ENCODE peak calls at places on chromosome 21, in six cellular contexts. F is K562, T is HepG2, R is SK-N-SH, B is H1, Z is GM12878. W is an unnamed sample.

GRCh38 chr21:33027401-33028185 is 1.9 kb downstream of the OLIG2 start:
- DNase-seq in R (peak), T (no peak), B (no peak), Z (no peak), F (no peak), W (no peak)

GRCh38 chr21:20276377-20276776 is 721.8 kb upstream of the NCAM2 start:
- DNase-seq in F (no peak), R (no peak), Z (no peak), T (no peak), B (no peak), W (no peak)

GRCh38 chr21:32349333-32349944 is 43.4 kb downstream of the URB1 start:
- DNase-seq in R (no peak), F (no peak), B (no peak), Z (no peak), T (no peak), W (no peak)

GRCh38 chr21:16145479-16145878 is 415.7 kb downstream of the USP25 start:
- DNase-seq in Z (no peak), R (no peak), T (no peak), B (no peak), F (no peak), W (no peak)

GRCh38 chr21:37000381-37000780 is 6.1 kb upstream of the RIPPLY3 start:
- DNase-seq in Z (no peak), R (no peak), T (no peak), B (no peak), F (no peak), W (peak)

GRCh38 chr21:36709868-36710728 is 11.2 kb downstream of the SIM2 start:
- DNase-seq in F (no peak), Z (no peak), T (no peak), R (no peak), B (no peak), W (no peak)

GRCh38 chr21:16186742-16187141 is 457.0 kb downstream of the USP25 start:
- DNase-seq in F (no peak), Z (no peak), T (no peak), R (no peak), B (no peak), W (no peak)

GRCh38 chr21:37711294-37711844 is 204.9 kb downstream of the KCNJ6 start:
- DNase-seq in R (peak), F (no peak), T (no peak), Z (no peak), B (no peak), W (no peak)

DNA sequence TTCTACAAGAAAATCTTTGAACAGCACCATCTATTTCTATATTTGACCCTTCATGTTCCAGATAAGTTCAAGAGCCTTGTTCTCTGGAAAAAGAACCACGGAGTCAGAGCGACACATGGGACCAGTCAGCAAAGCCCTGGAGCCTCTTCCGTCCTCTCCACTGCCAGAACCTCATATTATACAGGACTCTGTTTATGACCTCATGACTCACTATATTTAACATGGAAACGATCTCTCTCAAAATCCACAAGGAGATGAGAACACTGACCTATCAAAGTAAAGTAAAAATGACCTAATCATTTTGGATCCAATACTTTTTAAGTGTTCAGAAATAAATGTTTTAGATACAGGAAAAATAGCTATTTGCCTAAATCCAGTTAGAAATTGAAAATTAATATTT is 124.6 kb upstream of the KRTAP19-8 start:
- DNase-seq in F (no peak), Z (no peak), B (no peak), T (no peak), R (peak), W (no peak)
- TF ChIP-seq YY1 in F (no peak), Z (no peak), B (no peak), T (no peak), R (no peak), W (no peak)

DNA sequence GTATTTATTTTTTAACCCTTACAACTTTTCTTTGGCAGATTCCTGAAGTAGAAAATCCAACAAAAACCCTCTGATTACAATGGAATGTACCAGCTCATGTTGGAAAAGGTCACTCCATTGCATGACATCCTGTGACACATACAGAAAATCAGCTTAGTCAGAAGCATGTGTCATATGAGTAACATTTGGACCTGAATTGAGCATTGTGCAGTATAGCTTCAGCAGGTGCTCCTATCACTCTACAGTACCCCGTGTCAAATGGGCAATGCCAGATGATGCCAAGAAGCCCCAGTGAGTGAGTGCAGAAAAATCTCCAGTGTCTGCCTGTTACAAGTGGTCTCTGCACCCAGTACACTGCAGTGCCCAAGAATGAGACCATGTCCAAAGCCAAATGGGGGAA is 129.7 kb upstream of the RUNX1 start:
- DNase-seq in R (no peak), B (no peak), Z (no peak), F (no peak), T (no peak), W (no peak)
- TF ChIP-seq JUND in R (no peak), B (no peak), Z (no peak), F (no peak), T (no peak), W (no peak)

GRCh38 chr21:46297311-46298082 is 11.4 kb downstream of the YBEY start:
- DNase-seq in F (no peak), R (no peak), B (no peak), Z (no peak), T (no peak), W (no peak)

GRCh38 chr21:46294647-46295176 is 8.6 kb downstream of the YBEY start:
- DNase-seq in T (no peak), R (peak), F (peak), B (no peak), Z (no peak), W (no peak)

GRCh38 chr21:46298083-46298412 is 11.9 kb downstream of the YBEY start:
- DNase-seq in B (no peak), T (no peak), Z (no peak), F (no peak), R (no peak), W (no peak)

GRCh38 chr21:46295177-46295711 is 9.1 kb downstream of the YBEY start:
- DNase-seq in Z (no peak), T (peak), F (no peak), R (peak), B (no peak), W (no peak)

DNA sequence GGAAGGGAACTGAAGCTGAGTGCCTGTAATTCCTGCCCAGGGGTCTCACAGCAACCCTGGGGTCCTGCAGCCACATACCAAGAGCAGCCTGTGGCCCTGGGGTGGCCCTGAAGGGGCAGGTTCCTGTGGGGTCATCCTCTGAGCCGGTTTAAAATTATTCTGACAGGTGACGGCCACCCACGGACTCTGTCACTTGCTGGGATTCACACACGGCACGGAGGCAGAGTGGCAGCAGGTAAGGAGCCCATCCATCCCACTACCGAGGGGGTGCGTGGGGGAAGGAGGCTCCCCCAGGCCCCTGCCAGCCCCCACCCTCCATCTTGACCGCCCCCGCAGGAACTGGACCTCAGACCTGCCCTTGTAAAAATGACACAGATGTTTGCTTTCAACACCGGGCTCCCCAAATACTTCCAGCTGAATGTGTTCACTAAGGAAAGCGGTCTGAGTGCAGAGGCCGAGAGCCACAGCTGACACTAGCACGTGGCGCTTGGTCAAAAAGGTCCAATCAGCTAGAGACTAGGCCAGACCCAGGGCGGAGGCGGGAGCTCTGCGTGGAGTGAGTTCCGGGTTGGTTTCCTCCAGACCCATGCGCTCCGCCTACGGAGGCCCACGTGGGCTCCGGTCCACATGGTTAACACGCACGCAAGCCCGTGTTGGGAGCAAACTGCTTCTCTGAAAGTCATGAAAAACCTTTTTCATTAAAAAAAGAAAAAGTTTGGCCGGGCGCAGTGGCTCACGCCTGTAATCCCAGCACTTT is 10.0 kb downstream of the YBEY start:
- DNase-seq in R (no peak), F (peak), B (no peak), T (peak), Z (no peak), W (no peak)
- TF ChIP-seq YY1 in R (no peak), F (no peak), B (no peak), T (no peak), Z (no peak), W (no peak)

DNA sequence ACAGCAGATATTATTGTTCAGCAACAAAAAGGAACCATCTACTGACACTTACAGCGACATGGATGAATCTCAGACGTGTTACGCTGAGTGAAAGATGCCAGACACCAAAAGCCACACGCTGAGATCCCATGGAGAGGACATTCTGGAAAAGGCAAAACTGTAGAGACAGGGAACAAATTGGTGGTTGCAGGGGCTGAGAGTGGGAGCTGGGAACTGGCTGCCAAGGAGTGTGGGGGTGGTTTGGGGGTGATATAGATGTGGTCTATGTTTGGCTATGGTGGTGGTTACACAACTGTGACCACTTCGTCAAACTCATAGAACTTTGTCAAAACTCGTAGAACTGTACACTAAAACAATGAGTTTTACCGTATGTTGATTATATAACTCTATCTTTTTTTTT is 57.7 kb downstream of the RIPK4 start:
- DNase-seq in Z (no peak), R (no peak), F (no peak), T (no peak), B (no peak), W (no peak)
- TF ChIP-seq JUND in Z (no peak), R (no peak), F (no peak), T (no peak), B (no peak), W (no peak)

GRCh38 chr21:45489480-45489982 is 52.7 kb downstream of the SLC19A1 start:
- DNase-seq in F (no peak), T (no peak), B (no peak), R (no peak), Z (no peak), W (no peak)

GRCh38 chr21:45490049-45490731 is 52.0 kb downstream of the SLC19A1 start:
- DNase-seq in Z (no peak), B (no peak), R (no peak), F (no peak), T (no peak), W (no peak)

GRCh38 chr21:45487161-45487806 is 55.0 kb downstream of the SLC19A1 start:
- DNase-seq in R (no peak), T (no peak), F (no peak), Z (no peak), B (no peak), W (no peak)

GRCh38 chr21:45487891-45488600 is 54.2 kb downstream of the SLC19A1 start:
- DNase-seq in F (no peak), R (no peak), B (no peak), Z (no peak), T (no peak), W (no peak)

GRCh38 chr21:45488839-45489479 is 53.3 kb downstream of the SLC19A1 start:
- DNase-seq in B (peak), T (no peak), R (no peak), F (no peak), Z (no peak), W (no peak)
- TF ChIP-seq YY1 in B (no peak), T (no peak), R (no peak), F (no peak), Z (no peak), W (no peak)

W was measured in HCT116.